ENCODE peak calls at places on chromosomes 6 and 20, in seven cellular contexts. R is Panc1, T is HCT116, B is HepG2, U is upper lobe of left lung, L is K562, Y is GM12878. Z is an unnamed sample.

GRCh38 chr6:149190228-149190831 is 127.2 kb upstream of the TAB2 start:
- ATAC-seq in R (no peak), T (peak), B (peak), U (no peak), L (peak), Y (peak), Z (no peak)

GRCh38 chr20:58471161-58471834 is 43.9 kb downstream of the APCDD1L start:
- ATAC-seq in R (peak), T (no peak), B (peak), U (peak), L (peak), Y (no peak), Z (peak)

GRCh38 chr6:9522101-9522500 is 892.8 kb downstream of the TFAP2A start:
- ATAC-seq in R (no peak), T (no peak), B (no peak), U (no peak), L (no peak), Y (no peak), Z (no peak)

GRCh38 chr20:13297105-13297899 is 76.2 kb downstream of the ISM1 start:
- ATAC-seq in R (no peak), T (no peak), B (peak), U (no peak), L (no peak), Y (no peak), Z (no peak)

GRCh38 chr6:157133856-157134255 is 189.5 kb downstream of the TMEM242 start:
- ATAC-seq in R (no peak), T (no peak), B (no peak), U (no peak), L (no peak), Y (no peak), Z (no peak)

GRCh38 chr20:44398303-44398702 is 42.8 kb downstream of the HNF4A start:
- ATAC-seq in R (no peak), T (no peak), B (no peak), U (no peak), L (no peak), Y (no peak), Z (no peak)

GRCh38 chr20:21099653-21100589 is 6.2 kb downstream of the LINC00237 start:
- ATAC-seq in R (no peak), T (no peak), B (no peak), U (no peak), L (peak), Y (peak), Z (no peak)

GRCh38 chr6:151679081-151679480 is 128.4 kb upstream of the ESR1 start:
- ATAC-seq in R (no peak), T (no peak), B (no peak), U (no peak), L (peak), Y (no peak), Z (no peak)

GRCh38 chr6:109456283-109456583 is 661 bp upstream of the MICAL1 start:
- ATAC-seq in R (no peak), T (no peak), B (peak), U (no peak), L (no peak), Y (no peak), Z (no peak)

GRCh38 chr20:56400001-56400640 is 7.7 kb downstream of the CSTF1 start:
- ATAC-seq in R (peak), T (peak), B (peak), U (peak), L (peak), Y (peak), Z (no peak)

GRCh38 chr6:133542056-133542821 is 301.1 kb downstream of the EYA4 start:
- ATAC-seq in R (no peak), T (peak), B (no peak), U (no peak), L (no peak), Y (peak), Z (no peak)

GRCh38 chr6:8825726-8826125 is 390.4 kb upstream of the SLC35B3 start:
- ATAC-seq in R (no peak), T (no peak), B (no peak), U (no peak), L (no peak), Y (no peak), Z (no peak)

GRCh38 chr6:142167071-142167470 is 20.0 kb downstream of the VTA1 start:
- ATAC-seq in R (no peak), T (no peak), B (no peak), U (no peak), L (no peak), Y (no peak), Z (no peak)

GRCh38 chr20:5844063-5844681 is 94.0 kb downstream of the SHLD1 start:
- ATAC-seq in R (peak), T (peak), B (peak), U (no peak), L (no peak), Y (peak), Z (no peak)

GRCh38 chr6:255418-256090 is 36.7 kb upstream of the DUSP22 start:
- ATAC-seq in R (no peak), T (no peak), B (no peak), U (no peak), L (no peak), Y (no peak), Z (no peak)

GRCh38 chr6:75800708-75801505 is 51.9 kb downstream of the MYO6 start:
- ATAC-seq in R (no peak), T (peak), B (no peak), U (peak), L (no peak), Y (peak), Z (no peak)

GRCh38 chr20:10282930-10283556 is 64.4 kb downstream of the SNAP25 start:
- ATAC-seq in R (peak), T (no peak), B (peak), U (no peak), L (no peak), Y (no peak), Z (no peak)

GRCh38 chr6:159252955-159253508 is 83.8 kb downstream of the FNDC1 start:
- ATAC-seq in R (peak), T (peak), B (peak), U (peak), L (peak), Y (peak), Z (peak)

GRCh38 chr20:38628580-38629470 is 27.2 kb downstream of the ARHGAP40 start:
- ATAC-seq in R (no peak), T (no peak), B (no peak), U (no peak), L (peak), Y (no peak), Z (no peak)

GRCh38 chr6:12947191-12947795 is 230.7 kb downstream of the PHACTR1 start:
- ATAC-seq in R (no peak), T (no peak), B (no peak), U (no peak), L (no peak), Y (no peak), Z (no peak)

GRCh38 chr6:149080511-149080910 is 237.0 kb upstream of the TAB2 start:
- ATAC-seq in R (no peak), T (no peak), B (no peak), U (no peak), L (no peak), Y (no peak), Z (no peak)

GRCh38 chr20:13494019-13494418 is 144.7 kb downstream of the TASP1 start:
- ATAC-seq in R (no peak), T (no peak), B (no peak), U (no peak), L (no peak), Y (no peak), Z (no peak)

GRCh38 chr6:101392561-101393230 is 812 bp upstream of the GRIK2 start:
- ATAC-seq in R (peak), T (no peak), B (no peak), U (peak), L (no peak), Y (no peak), Z (no peak)

GRCh38 chr20:55174172-55174571 is 698.8 kb downstream of the DOK5 start:
- ATAC-seq in R (no peak), T (no peak), B (no peak), U (no peak), L (no peak), Y (no peak), Z (no peak)

GRCh38 chr20:1376453-1377270 is 16.2 kb downstream of the FKBP1A start:
- ATAC-seq in R (no peak), T (no peak), B (no peak), U (no peak), L (no peak), Y (peak), Z (no peak)

GRCh38 chr20:13221313-13221672 is 219 bp downstream of the ISM1 start:
- ATAC-seq in R (peak), T (peak), B (peak), U (no peak), L (no peak), Y (no peak), Z (peak)

GRCh38 chr6:4155848-4156466 is 20.6 kb upstream of the ECI2 start:
- ATAC-seq in R (peak), T (peak), B (peak), U (peak), L (peak), Y (peak), Z (peak)

GRCh38 chr6:149380523-149380922 is 19.5 kb upstream of the SUMO4 start:
- ATAC-seq in R (no peak), T (no peak), B (no peak), U (no peak), L (no peak), Y (peak), Z (no peak)

GRCh38 chr6:18269253-18269652 is 4.9 kb upstream of the DEK start:
- ATAC-seq in R (no peak), T (no peak), B (peak), U (no peak), L (peak), Y (peak), Z (no peak)

GRCh38 chr20:9615118-9615517 is 100.7 kb downstream of the LAMP5 start:
- ATAC-seq in R (no peak), T (no peak), B (peak), U (no peak), L (no peak), Y (no peak), Z (no peak)

GRCh38 chr20:20594171-20594530 is 118.3 kb downstream of the RALGAPA2 start:
- ATAC-seq in R (no peak), T (no peak), B (no peak), U (no peak), L (no peak), Y (peak), Z (no peak)

GRCh38 chr6:106056738-106057390 is 29.3 kb upstream of the PRDM1 start:
- ATAC-seq in R (no peak), T (no peak), B (no peak), U (no peak), L (no peak), Y (no peak), Z (no peak)

GRCh38 chr6:109458774-109459531 is 3.4 kb upstream of the MICAL1 start:
- ATAC-seq in R (no peak), T (no peak), B (no peak), U (no peak), L (no peak), Y (peak), Z (no peak)

GRCh38 chr6:166942393-166943168 is 13.8 kb downstream of the RNASET2 start:
- ATAC-seq in R (no peak), T (no peak), B (no peak), U (no peak), L (peak), Y (no peak), Z (no peak)

GRCh38 chr20:986733-987355 is 15.3 kb downstream of the RSPO4 start:
- ATAC-seq in R (no peak), T (peak), B (no peak), U (no peak), L (peak), Y (no peak), Z (no peak)

GRCh38 chr6:46090115-46091079 is 39.4 kb upstream of the ENPP4 start:
- ATAC-seq in R (no peak), T (peak), B (peak), U (no peak), L (peak), Y (peak), Z (no peak)

GRCh38 chr6:126603410-126603809 is 263.5 kb downstream of the CENPW start:
- ATAC-seq in R (no peak), T (no peak), B (no peak), U (no peak), L (no peak), Y (no peak), Z (no peak)

GRCh38 chr6:77474286-77474956 is 11.1 kb upstream of the HTR1B start:
- ATAC-seq in R (no peak), T (no peak), B (peak), U (no peak), L (no peak), Y (peak), Z (no peak)

GRCh38 chr6:77470983-77471382 is 7.7 kb upstream of the HTR1B start:
- ATAC-seq in R (no peak), T (no peak), B (no peak), U (no peak), L (no peak), Y (no peak), Z (no peak)

GRCh38 chr6:77474973-77475372 is 11.7 kb upstream of the HTR1B start:
- ATAC-seq in R (no peak), T (no peak), B (no peak), U (no peak), L (no peak), Y (peak), Z (no peak)
- TF ChIP-seq POLR2AphosphoS5 in R (no peak), T (no peak), B (no peak), U (no peak), L (no peak), Y (no peak), Z (no peak)

GRCh38 chr6:128465368-128466343 is 54.7 kb downstream of the PTPRK start:
- ATAC-seq in R (no peak), T (no peak), B (peak), U (no peak), L (no peak), Y (no peak), Z (no peak)

GRCh38 chr6:128463942-128464341 is 56.5 kb downstream of the PTPRK start:
- ATAC-seq in R (no peak), T (no peak), B (no peak), U (no peak), L (no peak), Y (no peak), Z (no peak)

GRCh38 chr6:128461517-128461916 is 58.9 kb downstream of the PTPRK start:
- ATAC-seq in R (no peak), T (no peak), B (no peak), U (no peak), L (no peak), Y (no peak), Z (no peak)

DNA sequence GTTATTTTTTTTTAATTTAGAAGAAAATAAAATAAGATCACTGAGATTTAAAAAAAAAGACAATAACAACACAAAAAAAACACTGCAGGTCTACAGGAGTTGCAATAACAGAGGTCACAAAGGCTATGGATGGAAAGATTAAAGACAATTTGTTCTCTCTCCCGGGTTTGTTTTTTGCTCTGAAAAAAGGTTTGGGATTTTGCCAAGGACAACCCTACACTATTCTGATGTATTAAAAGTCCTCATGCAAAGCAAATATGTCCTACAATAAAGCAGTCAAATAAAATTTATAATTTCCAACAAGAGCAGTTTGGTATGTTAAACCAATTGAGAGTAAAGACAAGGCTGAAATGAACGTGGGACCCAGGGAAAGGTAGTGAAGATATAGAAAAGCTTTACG is 55.6 kb downstream of the PTPRK start:
- ATAC-seq in R (no peak), T (no peak), B (no peak), U (no peak), L (no peak), Y (no peak), Z (no peak)
- H3K27ac ChIP-seq in R (no peak), T (no peak), B (no peak), U (no peak), L (no peak), Y (no peak), Z (no peak)

GRCh38 chr20:36835453-36836198 is 40.3 kb upstream of the TLDC2 start:
- ATAC-seq in R (peak), T (peak), B (no peak), U (peak), L (peak), Y (peak), Z (peak)

GRCh38 chr20:36839150-36839549 is 36.8 kb upstream of the TLDC2 start:
- ATAC-seq in R (no peak), T (no peak), B (no peak), U (no peak), L (no peak), Y (no peak), Z (no peak)

GRCh38 chr20:36833275-36834020 is 42.5 kb upstream of the TLDC2 start:
- ATAC-seq in R (no peak), T (no peak), B (no peak), U (no peak), L (no peak), Y (no peak), Z (no peak)

GRCh38 chr20:36835025-36835424 is 40.9 kb upstream of the TLDC2 start:
- ATAC-seq in R (no peak), T (no peak), B (no peak), U (no peak), L (no peak), Y (no peak), Z (no peak)

GRCh38 chr20:36836591-36837329 is 39.2 kb upstream of the TLDC2 start:
- ATAC-seq in R (peak), T (peak), B (peak), U (no peak), L (peak), Y (peak), Z (no peak)
- TF ChIP-seq POLR2AphosphoS5 in R (no peak), T (no peak), B (no peak), U (no peak), L (no peak), Y (peak), Z (no peak)

DNA sequence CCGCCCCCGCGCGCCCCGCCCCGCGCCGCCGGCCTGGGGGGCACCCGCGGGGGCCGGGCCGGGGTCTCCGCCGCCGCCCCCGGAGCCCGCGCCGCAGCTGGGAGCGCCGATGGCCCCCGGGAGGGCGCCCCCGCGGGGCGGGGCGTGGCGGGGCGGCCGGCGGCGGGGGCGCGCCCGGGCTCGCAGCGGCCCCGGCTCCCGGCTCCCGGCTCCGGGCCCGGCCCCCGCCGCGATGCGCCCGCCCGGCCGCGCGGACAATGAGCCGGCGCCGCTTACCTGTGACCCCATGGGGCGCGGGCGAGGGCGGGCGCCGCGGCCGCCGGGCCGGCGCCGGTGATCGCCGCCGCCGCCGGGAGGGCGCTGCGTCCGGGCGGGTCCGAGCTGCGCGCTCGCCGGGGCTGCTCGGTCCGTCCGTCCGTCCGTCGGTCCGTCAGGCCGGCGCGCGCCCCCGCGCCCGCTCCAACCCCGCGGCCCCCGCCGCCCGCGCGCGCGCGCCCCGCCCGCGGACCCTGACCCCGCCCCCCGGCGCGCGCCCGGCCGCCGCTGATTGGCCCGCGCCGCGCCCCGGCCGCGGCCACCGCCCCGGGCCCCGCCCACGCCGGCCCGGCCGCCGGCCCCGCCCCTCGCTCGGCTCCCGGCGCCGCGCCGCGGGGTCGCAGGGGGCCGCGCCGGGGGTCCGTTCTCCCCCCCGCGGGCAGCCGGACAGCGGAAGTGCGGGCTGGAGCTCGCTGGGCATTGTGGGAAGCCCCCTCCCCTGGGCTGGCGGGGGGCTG is at the start of gene ZBTB46:
- ATAC-seq in R (peak), T (peak), B (no peak), U (no peak), L (peak), Y (peak), Z (peak)
- H3K27ac ChIP-seq in R (peak), T (peak), B (peak), U (peak), L (no peak), Y (no peak), Z (peak)

GRCh38 chr20:8131598-8132014 is 460 bp upstream of the PLCB1 start:
- ATAC-seq in R (peak), T (peak), B (peak), U (no peak), L (peak), Y (peak), Z (peak)

GRCh38 chr20:8133816-8134451 is 1.9 kb downstream of the PLCB1 start:
- ATAC-seq in R (no peak), T (no peak), B (no peak), U (no peak), L (no peak), Y (no peak), Z (no peak)

GRCh38 chr20:8130840-8131526 is 1.1 kb upstream of the PLCB1 start:
- ATAC-seq in R (no peak), T (no peak), B (no peak), U (no peak), L (no peak), Y (no peak), Z (no peak)

GRCh38 chr20:8132632-8133587 is 844 bp downstream of the PLCB1 start:
- ATAC-seq in R (no peak), T (no peak), B (peak), U (no peak), L (no peak), Y (no peak), Z (peak)

GRCh38 chr20:8132015-8132631 is at the start of gene PLCB1:
- ATAC-seq in R (peak), T (peak), B (peak), U (peak), L (peak), Y (peak), Z (peak)
- TF ChIP-seq POLR2AphosphoS5 in R (no peak), T (no peak), B (no peak), U (no peak), L (no peak), Y (no peak), Z (peak)

DNA sequence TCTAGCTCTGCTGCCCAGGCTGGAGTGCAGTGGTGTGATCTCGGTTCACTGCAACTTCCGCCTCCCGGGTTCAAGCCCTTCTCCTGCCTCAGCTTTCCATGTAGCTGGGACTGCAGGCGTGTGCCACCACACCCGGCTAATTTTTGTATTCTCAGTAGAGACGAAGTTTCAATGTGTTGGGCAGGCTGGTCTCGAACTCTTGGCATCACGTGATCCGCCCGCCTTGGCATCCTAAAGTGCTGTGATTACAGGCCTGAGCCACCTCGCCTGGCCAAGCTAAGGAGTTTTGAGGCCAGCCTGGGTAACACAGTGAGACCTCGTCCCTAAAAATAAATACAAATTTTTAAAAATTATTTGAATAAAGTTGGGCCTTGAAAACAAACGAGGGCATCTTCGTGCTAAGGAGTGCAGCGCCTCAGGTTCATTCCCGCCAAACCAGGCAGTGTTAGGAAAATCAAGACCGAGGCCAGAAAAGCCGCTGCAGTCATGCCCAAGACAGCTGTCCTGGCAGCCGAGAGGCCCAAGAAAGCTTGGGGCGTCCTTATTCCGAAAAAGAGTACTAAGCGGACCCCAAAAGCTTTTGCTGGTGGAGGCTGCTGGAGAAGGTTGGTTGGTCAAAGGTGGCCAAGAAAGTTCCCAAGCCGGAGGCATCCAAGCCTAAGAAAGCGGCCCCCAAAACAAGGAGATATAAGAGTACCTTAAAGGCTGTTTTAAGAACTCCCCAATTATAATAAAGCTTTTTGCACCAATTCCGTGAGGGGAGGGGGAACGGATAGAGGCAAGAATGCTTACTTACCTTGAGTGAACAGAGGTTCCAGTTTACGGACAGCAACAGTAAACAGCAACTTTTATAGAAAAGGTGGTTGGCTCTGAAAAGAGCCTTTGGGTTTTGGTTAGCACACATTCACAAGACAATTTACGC is 109.0 kb downstream of the HFE start:
- ATAC-seq in R (no peak), T (no peak), B (peak), U (no peak), L (no peak), Y (no peak), Z (no peak)
- H3K27ac ChIP-seq in R (peak), T (peak), B (peak), U (peak), L (peak), Y (peak), Z (peak)